ENCODE peak calls at places on chromosomes 11 and 22, in seven cellular contexts. P is neural progenitor cell, Y is PC-3, S is GM23338, I is MM.1S, A is HCT116, D is GM23248. W is an unnamed sample. For H4K20me1, the result is how much of the 10 kb centered on the place peaks cover.

GRCh38 chr11:91795139-91795887 is 429.3 kb upstream of the FAT3 start:
- DNase-seq in P (no peak), D (no peak), I (no peak), A (no peak), Y (peak), S (no peak), W (no peak)

GRCh38 chr11:63682045-63682915 is 980 bp downstream of the RTN3 start:
- DNase-seq in Y (peak), S (peak), A (no peak), I (no peak), P (peak), D (peak), W (peak)

GRCh38 chr11:2433106-2433925 is 11.0 kb downstream of the TRPM5 start:
- DNase-seq in A (no peak), P (no peak), S (no peak), I (no peak), D (no peak), Y (no peak), W (no peak)

GRCh38 chr22:24695958-24696511 is 78.5 kb downstream of the PIWIL3 start:
- DNase-seq in Y (no peak), S (peak), A (no peak), I (peak), P (peak), D (no peak), W (no peak)

GRCh38 chr22:37483594-37484114 is 2.5 kb downstream of the MFNG start:
- DNase-seq in Y (no peak), A (no peak), I (no peak), P (no peak), S (no peak), D (peak), W (no peak)

GRCh38 chr11:43765194-43765593 is 84.7 kb downstream of the HSD17B12 start:
- DNase-seq in P (no peak), S (no peak), Y (no peak), D (peak), A (no peak), I (no peak), W (no peak)

GRCh38 chr11:105151936-105152554 is 12.5 kb upstream of the CARD18 start:
- DNase-seq in A (no peak), P (no peak), I (no peak), D (peak), Y (peak), S (no peak), W (no peak)

GRCh38 chr11:122933434-122933833 is 48.2 kb downstream of the BSX start:
- DNase-seq in Y (no peak), P (no peak), I (no peak), S (no peak), D (peak), A (no peak), W (no peak)

GRCh38 chr11:124405611-124406010 is 6.8 kb upstream of the OR8B3 start:
- DNase-seq in P (no peak), Y (no peak), S (no peak), A (no peak), D (peak), I (no peak), W (no peak)

GRCh38 chr11:17855531-17856290 is 121.1 kb downstream of the KCNC1 start:
- DNase-seq in S (no peak), A (no peak), D (no peak), I (no peak), Y (no peak), P (no peak), W (no peak)

DNA sequence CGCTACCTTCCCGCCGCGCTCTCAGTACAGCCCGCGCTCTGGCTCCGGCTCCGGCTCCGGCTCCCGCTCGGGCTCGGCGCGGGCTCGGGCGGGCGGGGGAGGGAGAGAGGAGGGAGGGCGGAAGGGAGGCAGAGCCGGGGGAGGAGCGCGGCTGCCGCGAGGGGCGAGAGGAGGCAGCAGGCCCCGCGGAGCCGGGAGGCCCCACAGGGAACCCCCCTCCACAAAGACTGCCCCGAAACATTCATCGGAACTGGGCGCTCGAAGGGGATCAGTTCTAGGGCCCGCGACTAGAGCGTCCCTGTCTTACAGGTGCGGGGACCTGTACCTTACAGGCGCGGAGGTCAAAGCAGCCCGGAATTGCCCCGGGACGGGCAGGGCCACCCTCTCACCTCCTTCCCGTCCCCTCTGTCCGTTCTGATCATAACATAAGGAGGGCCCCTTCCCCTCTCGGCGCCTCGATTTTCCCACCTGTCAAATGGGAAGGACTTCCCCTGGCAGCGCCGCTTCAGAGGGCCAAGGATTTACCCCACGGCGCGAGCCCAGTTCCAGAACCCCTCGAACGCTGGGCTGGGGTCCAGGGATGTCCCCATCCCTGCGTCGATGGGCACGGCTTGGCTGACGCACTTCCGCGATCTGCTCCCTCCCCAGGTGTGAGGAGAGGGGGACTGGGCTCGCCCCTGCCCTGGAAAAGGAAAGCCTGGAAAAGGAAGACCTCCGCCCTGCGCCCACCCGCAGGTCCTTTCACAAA is at the start of gene SHISA8:
- DNase-seq in P (peak), D (peak), Y (peak), I (peak), S (peak), A (no peak), W (peak)
- TF ChIP-seq EZH2 in P (peak), D (peak), Y (no peak), I (no peak), S (peak), A (no peak), W (peak)

GRCh38 chr11:15657264-15657663 is 542.5 kb downstream of the INSC start:
- DNase-seq in S (no peak), Y (no peak), I (no peak), A (no peak), D (no peak), P (no peak), W (no peak)
- H4K20me1 ChIP-seq in S (under half), Y (under half), I (under half), A (under half), D (under half), P (under half), W (under half)

DNA sequence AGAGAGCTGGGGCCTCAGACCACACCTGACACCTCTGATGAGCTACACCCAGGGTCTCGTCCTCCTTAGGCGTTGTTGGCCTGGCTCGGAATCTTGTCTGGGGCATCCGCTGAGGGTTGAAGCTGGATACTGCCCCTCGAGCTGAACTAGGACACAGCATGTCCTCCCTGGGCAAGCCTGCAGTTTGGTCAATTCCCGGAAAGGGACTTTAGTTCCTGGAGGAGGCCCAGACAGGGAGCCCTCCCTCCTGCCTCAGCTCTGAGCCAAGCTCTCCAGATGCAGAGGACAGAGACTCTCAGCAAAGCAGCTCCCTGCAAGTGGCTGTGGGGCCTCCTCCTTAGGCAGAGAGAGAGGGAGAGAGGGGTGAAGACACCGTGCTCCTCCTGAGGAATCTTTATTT is 4.9 kb downstream of the APOL3 start:
- DNase-seq in P (no peak), S (no peak), I (no peak), A (no peak), D (peak), Y (no peak), W (peak)
- TF ChIP-seq EZH2phosphoT487 in P (no peak), S (no peak), I (no peak), A (no peak), D (no peak), Y (no peak), W (no peak)

DNA sequence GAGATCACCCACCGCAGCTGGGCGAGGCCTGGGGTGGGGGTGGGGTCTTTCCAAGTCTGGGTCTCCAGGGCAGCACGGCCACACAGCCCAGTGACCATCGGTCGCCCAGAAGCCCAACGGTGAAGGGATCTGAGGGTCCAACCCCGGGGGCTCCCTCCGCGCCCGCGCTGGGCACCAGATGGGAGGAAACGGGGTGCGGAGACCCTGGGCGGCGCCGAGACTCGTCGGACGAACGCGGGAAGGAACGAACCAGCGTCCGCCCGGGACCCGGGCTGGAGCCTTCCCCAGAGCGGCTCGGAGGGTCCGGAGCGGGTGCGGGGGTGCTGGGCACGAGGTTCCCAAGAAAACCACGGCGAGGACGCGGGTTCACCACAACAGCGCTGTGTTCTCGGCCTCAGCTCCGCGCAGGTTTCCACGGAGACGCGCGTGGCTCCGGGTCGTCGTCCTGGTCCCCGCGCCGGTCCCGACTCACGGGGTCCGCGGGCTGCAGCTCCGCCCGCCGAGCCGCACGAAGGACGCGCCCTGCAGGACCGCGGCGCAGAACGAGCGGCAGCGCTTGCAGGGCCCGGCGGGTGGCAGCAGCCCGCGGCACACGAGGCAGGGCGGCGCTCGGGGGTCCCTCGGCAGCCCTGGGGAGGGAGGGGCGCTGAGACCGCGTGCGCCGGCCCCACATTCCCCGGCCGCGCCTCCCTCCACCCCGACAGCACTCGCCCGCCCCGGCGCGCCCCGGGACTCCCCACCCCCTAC is 2.3 kb upstream of the IL17REL start:
- DNase-seq in A (no peak), I (no peak), Y (no peak), D (no peak), S (peak), P (peak), W (peak)
- TF ChIP-seq EZH2 in A (no peak), I (no peak), Y (no peak), D (peak), S (peak), P (peak), W (peak)

GRCh38 chr11:3773180-3773579 is 24.2 kb downstream of the NUP98 start:
- DNase-seq in D (no peak), Y (no peak), A (no peak), S (no peak), I (no peak), P (no peak), W (no peak)
- H4K20me1 ChIP-seq in D (under half), Y (under half), A (under half), S (under half), I (under half), P (under half), W (under half)

GRCh38 chr11:130913268-130913667 is 3.0 kb downstream of the SNX19 start:
- DNase-seq in A (no peak), S (no peak), I (no peak), D (peak), Y (no peak), P (no peak), W (no peak)
- TF ChIP-seq EZH2phosphoT487 in A (no peak), S (no peak), I (no peak), D (no peak), Y (no peak), P (no peak), W (no peak)

GRCh38 chr11:128685383-128686044 is 8.4 kb upstream of the FLI1 start:
- DNase-seq in S (peak), Y (no peak), D (no peak), A (no peak), I (no peak), P (no peak), W (no peak)
- TF ChIP-seq EZH2 in S (peak), Y (no peak), D (peak), A (no peak), I (no peak), P (peak), W (peak)

GRCh38 chr11:36053314-36053713 is 109.5 kb downstream of the LDLRAD3 start:
- DNase-seq in A (no peak), I (no peak), S (no peak), D (no peak), P (no peak), Y (no peak), W (no peak)
- H4K20me1 ChIP-seq in A (under half), I (under half), S (under half), D (under half), P (under half), Y (under half), W (under half)

W was measured in hepatocyte.